ENCODE peak calls at places on chromosomes 7 and 10, in four cellular contexts. U is NT2/D1, A is HepG2, W is SK-N-SH. H is an unnamed sample.

GRCh38 chr7:40899651-40900507 is 765.1 kb downstream of the SUGCT start:
- DNase-seq in U (no peak), A (no peak), W (no peak), H (no peak)

GRCh38 chr10:78914502-78915330 is 154.1 kb upstream of the ZMIZ1 start:
- DNase-seq in U (no peak), A (no peak), W (no peak), H (no peak)

GRCh38 chr10:132610071-132610701 is 72.6 kb downstream of the INPP5A start:
- DNase-seq in U (no peak), A (no peak), W (no peak), H (no peak)

GRCh38 chr7:30845426-30846135 is 66.1 kb upstream of the AQP1 start:
- DNase-seq in U (no peak), A (no peak), W (no peak), H (no peak)

GRCh38 chr10:117130862-117131389 is 7.1 kb downstream of the VAX1 start:
- DNase-seq in U (no peak), A (no peak), W (no peak), H (no peak)

GRCh38 chr7:73451780-73452398 is 18.3 kb downstream of the FZD9 start:
- DNase-seq in U (no peak), A (peak), W (peak), H (peak)

GRCh38 chr7:21939136-21939857 is 6.4 kb downstream of the CDCA7L start:
- DNase-seq in U (no peak), A (no peak), W (no peak), H (no peak)

GRCh38 chr7:150982348-150982747 is 4.2 kb upstream of the KCNH2 start:
- DNase-seq in U (no peak), A (no peak), W (no peak), H (no peak)

GRCh38 chr7:145143690-145144089 is 307.8 kb upstream of the TPK1 start:
- DNase-seq in U (no peak), A (no peak), W (no peak), H (no peak)

GRCh38 chr7:148912151-148912550 is 28.1 kb upstream of the EZH2 start:
- DNase-seq in U (no peak), A (no peak), W (no peak), H (no peak)

GRCh38 chr10:35819011-35819410 is 176.9 kb upstream of the FZD8 start:
- DNase-seq in U (no peak), A (no peak), W (no peak), H (no peak)

GRCh38 chr10:75956624-75957023 is 525.2 kb downstream of the LRMDA start:
- DNase-seq in U (no peak), A (no peak), W (no peak), H (peak)

GRCh38 chr7:28176174-28176573 is 4.4 kb downstream of the JAZF1 start:
- DNase-seq in U (no peak), A (no peak), W (no peak), H (no peak)

GRCh38 chr7:155392726-155393570 is 65.0 kb upstream of the EN2 start:
- DNase-seq in U (no peak), A (no peak), W (no peak), H (peak)

GRCh38 chr7:102146122-102146521 is 140.5 kb upstream of the SH2B2 start:
- DNase-seq in U (no peak), A (no peak), W (no peak), H (no peak)

GRCh38 chr7:133051066-133051465 is 30.8 kb downstream of the CHCHD3 start:
- DNase-seq in U (peak), A (no peak), W (peak), H (no peak)

GRCh38 chr7:40879941-40880558 is 745.2 kb downstream of the SUGCT start:
- DNase-seq in U (no peak), A (no peak), W (no peak), H (no peak)

GRCh38 chr10:116836087-116836486 is 13.2 kb upstream of the ENO4 start:
- DNase-seq in U (peak), A (no peak), W (no peak), H (no peak)

GRCh38 chr7:41747951-41748350 is 45.1 kb upstream of the INHBA start:
- DNase-seq in U (no peak), A (no peak), W (no peak), H (no peak)

GRCh38 chr10:78296794-78297193 is 263.1 kb downstream of the RPS24 start:
- DNase-seq in U (no peak), A (no peak), W (no peak), H (no peak)

GRCh38 chr7:157507987-157508386 is 171.2 kb downstream of the DNAJB6 start:
- DNase-seq in U (no peak), A (no peak), W (no peak), H (no peak)

GRCh38 chr10:6269953-6270867 is 67.5 kb downstream of the PFKFB3 start:
- DNase-seq in U (no peak), A (no peak), W (no peak), H (no peak)

GRCh38 chr7:27670676-27671075 is 8.0 kb upstream of the HIBADH start:
- DNase-seq in U (no peak), A (no peak), W (no peak), H (no peak)

GRCh38 chr10:49119746-49120145 is 4.4 kb upstream of the VSTM4 start:
- DNase-seq in U (no peak), A (no peak), W (no peak), H (no peak)

GRCh38 chr7:119733480-119733879 is 539.5 kb upstream of the KCND2 start:
- DNase-seq in U (no peak), A (no peak), W (no peak), H (no peak)

GRCh38 chr10:67926956-67927355 is 42.5 kb downstream of the SIRT1 start:
- DNase-seq in U (no peak), A (no peak), W (no peak), H (no peak)

GRCh38 chr10:67924136-67924535 is 39.7 kb downstream of the SIRT1 start:
- DNase-seq in U (no peak), A (no peak), W (no peak), H (no peak)

GRCh38 chr10:67923551-67923950 is 39.1 kb downstream of the SIRT1 start:
- DNase-seq in U (no peak), A (no peak), W (no peak), H (no peak)

GRCh38 chr10:67921065-67921464 is 36.6 kb downstream of the SIRT1 start:
- DNase-seq in U (no peak), A (no peak), W (no peak), H (no peak)

GRCh38 chr10:67925449-67926005 is 41.1 kb downstream of the SIRT1 start:
- DNase-seq in U (no peak), A (no peak), W (no peak), H (no peak)
- TF ChIP-seq YY1 in U (no peak), A (no peak), W (no peak), H (no peak)

DNA sequence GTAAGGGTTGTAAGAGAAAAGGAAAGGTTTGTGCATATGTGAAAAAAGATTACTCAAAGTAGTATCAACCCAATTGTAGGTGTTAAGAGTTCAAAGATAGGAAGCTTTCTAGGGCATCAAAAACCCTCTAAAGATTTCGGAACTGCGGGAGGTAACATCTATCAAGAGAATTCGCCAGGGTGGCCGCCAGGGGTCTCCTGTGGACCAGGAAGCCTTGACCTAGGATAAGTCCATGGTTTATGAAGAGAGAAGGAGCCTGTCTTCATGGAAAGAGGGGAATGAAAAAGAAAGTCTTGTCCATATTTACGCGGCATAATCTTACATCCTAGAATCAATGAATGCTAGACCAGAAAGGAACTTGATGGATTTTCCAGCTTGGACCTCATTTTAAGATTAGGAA is 140.7 kb upstream of the CALCR start:
- DNase-seq in U (peak), A (peak), W (peak), H (peak)
- TF ChIP-seq YY1 in U (no peak), A (no peak), W (no peak), H (no peak)

GRCh38 chr10:28554952-28555351 is 22.0 kb downstream of the WAC start:
- DNase-seq in U (no peak), A (no peak), W (no peak), H (no peak)
- TF ChIP-seq YY1 in U (no peak), A (no peak), W (no peak), H (no peak)

DNA sequence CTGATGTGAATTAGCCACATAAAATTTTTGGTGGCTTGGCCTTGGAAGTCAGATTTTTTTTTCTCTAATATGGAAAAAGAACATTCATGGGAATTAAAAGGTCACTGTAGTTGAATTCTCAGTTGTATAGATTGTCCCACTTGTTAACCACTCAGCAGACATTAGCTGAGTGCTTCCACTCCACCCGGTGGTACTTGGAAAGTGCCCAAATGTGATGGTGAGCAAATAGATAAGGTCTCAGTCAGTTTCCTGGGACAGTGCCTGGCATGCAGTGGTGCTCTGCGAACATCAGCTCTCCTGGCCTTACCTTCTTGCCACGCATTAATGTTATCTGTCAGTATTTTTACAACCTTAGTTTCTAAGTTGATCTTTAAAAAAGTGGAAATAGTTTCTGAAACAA is 1.4 kb downstream of the ATP5F1C start:
- DNase-seq in U (no peak), A (peak), W (peak), H (no peak)
- TF ChIP-seq YY1 in U (no peak), A (no peak), W (no peak), H (no peak)

DNA sequence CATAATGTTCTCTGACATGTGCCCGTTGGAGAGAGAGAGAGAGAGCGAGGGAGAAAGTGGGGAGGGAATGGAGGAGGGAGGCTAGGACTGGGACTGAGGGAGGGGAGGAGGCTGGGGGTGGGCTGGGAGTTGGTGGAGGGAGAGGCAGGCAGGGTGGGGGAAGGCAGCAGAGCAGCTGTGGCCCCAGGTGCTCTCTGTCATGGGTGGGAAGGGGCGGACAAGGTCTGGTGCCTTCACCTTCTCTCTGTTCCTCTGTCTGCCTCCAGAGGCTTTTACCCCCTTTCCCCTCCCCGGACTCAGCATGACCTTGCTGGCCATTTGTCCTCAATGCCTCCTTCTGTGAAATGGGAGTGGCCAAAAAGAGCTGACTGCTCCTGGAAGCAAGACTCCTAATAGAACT is 99.3 kb upstream of the PAX2 start:
- DNase-seq in U (no peak), A (no peak), W (no peak), H (no peak)
- TF ChIP-seq YY1 in U (no peak), A (no peak), W (no peak), H (no peak)

GRCh38 chr10:72688208-72688651 is 3.7 kb upstream of the MCU start:
- DNase-seq in U (no peak), A (peak), W (no peak), H (no peak)
- TF ChIP-seq YY1 in U (no peak), A (no peak), W (no peak), H (no peak)

GRCh38 chr10:105109164-105109563 is 468.1 kb downstream of the SORCS3 start:
- DNase-seq in U (no peak), A (no peak), W (no peak), H (no peak)
- TF ChIP-seq YY1 in U (no peak), A (no peak), W (no peak), H (no peak)

H was measured in HCT116.